ENCODE peak calls at places on chromosomes 16 and 17, in four cellular contexts. J is GM10248, T is transverse colon, N is GM20000. H is an unnamed sample.

GRCh38 chr17:78661092-78661770 is 84.0 kb upstream of the DNAH17 start:
- DNase-seq in N (no peak), J (no peak), T (no peak), H (no peak)

GRCh38 chr17:72950236-72950931 is 142.1 kb downstream of the SLC39A11 start:
- DNase-seq in N (no peak), T (no peak), J (no peak), H (no peak)

GRCh38 chr17:45296003-45296832 is 20.6 kb downstream of the MAP3K14 start:
- DNase-seq in N (peak), T (peak), J (no peak), H (no peak)

GRCh38 chr17:72122002-72122310 is 1.1 kb downstream of the SOX9 start:
- DNase-seq in T (no peak), J (peak), N (peak), H (no peak)

GRCh38 chr16:50235581-50235980 is 30.8 kb upstream of the ADCY7 start:
- DNase-seq in T (no peak), J (no peak), N (no peak), H (no peak)

GRCh38 chr16:3983081-3983520 is 102.6 kb upstream of the CREBBP start:
- DNase-seq in T (peak), J (peak), N (peak), H (no peak)

GRCh38 chr17:16872351-16872751 is 99.6 kb downstream of the TNFRSF13B start:
- DNase-seq in N (no peak), T (no peak), J (no peak), H (no peak)

GRCh38 chr17:41518789-41519449 is at the start of gene KRT15:
- DNase-seq in T (no peak), N (no peak), J (no peak), H (no peak)

GRCh38 chr17:28748852-28749515 is 5.2 kb downstream of the TRAF4 start:
- DNase-seq in T (no peak), N (no peak), J (no peak), H (no peak)

GRCh38 chr17:20706752-20707372 is 127.3 kb downstream of the CDRT15L2 start:
- DNase-seq in J (no peak), T (peak), N (no peak), H (no peak)

GRCh38 chr17:82064433-82065192 is 991 bp downstream of the DUS1L start:
- DNase-seq in T (peak), N (no peak), J (no peak), H (no peak)

GRCh38 chr16:81467072-81467471 is 22.5 kb downstream of the CMIP start:
- DNase-seq in J (no peak), N (no peak), T (no peak), H (no peak)

GRCh38 chr16:49701867-49702494 is 153.9 kb downstream of the ZNF423 start:
- DNase-seq in T (peak), N (no peak), J (no peak), H (no peak)

GRCh38 chr17:3723556-3724372 is at the start of gene HASPIN:
- DNase-seq in N (peak), J (peak), T (peak), H (no peak)

GRCh38 chr16:66224186-66224585 is 142.3 kb upstream of the CDH5 start:
- DNase-seq in J (no peak), T (no peak), N (no peak), H (no peak)

GRCh38 chr16:86142801-86143236 is 243.9 kb downstream of the IRF8 start:
- DNase-seq in T (no peak), N (no peak), J (no peak), H (no peak)

GRCh38 chr17:48483004-48483403 is 47.8 kb downstream of the HOXB1 start:
- DNase-seq in T (no peak), N (no peak), J (no peak), H (no peak)

GRCh38 chr17:21377821-21378396 is 1.8 kb downstream of the KCNJ12 start:
- DNase-seq in N (no peak), J (no peak), T (no peak), H (no peak)

GRCh38 chr16:7405166-7405565 is 72.5 kb downstream of the RBFOX1 start:
- DNase-seq in T (no peak), J (no peak), N (no peak), H (no peak)

GRCh38 chr17:10875411-10875810 is 37.5 kb upstream of the PIRT start:
- DNase-seq in T (no peak), J (peak), N (peak), H (no peak)

GRCh38 chr17:64779344-64780095 is 117.4 kb upstream of the SMURF2 start:
- DNase-seq in T (peak), J (no peak), N (peak), H (no peak)

GRCh38 chr17:50177983-50178834 is 12.4 kb downstream of the SGCA start:
- DNase-seq in J (peak), T (peak), N (peak), H (no peak)

GRCh38 chr17:35988164-35988563 is 1.6 kb upstream of the CCL14 start:
- DNase-seq in J (no peak), T (no peak), N (no peak), H (no peak)

GRCh38 chr16:51522902-51523301 is 371.8 kb upstream of the SALL1 start:
- DNase-seq in T (no peak), N (no peak), J (no peak), H (no peak)

GRCh38 chr16:72425571-72426341 is 253.8 kb upstream of the PMFBP1 start:
- DNase-seq in N (no peak), T (no peak), J (no peak), H (no peak)

GRCh38 chr16:2785101-2785991 is 2.0 kb downstream of the PRSS33 start:
- DNase-seq in J (no peak), N (no peak), T (peak), H (no peak)

GRCh38 chr17:32870969-32871368 is 6.0 kb downstream of the MYO1D start:
- DNase-seq in J (no peak), N (no peak), T (no peak), H (no peak)

GRCh38 chr17:81576621-81577277 is 24.6 kb upstream of the FAAP100 start:
- DNase-seq in J (no peak), N (no peak), T (no peak), H (no peak)

GRCh38 chr17:3400008-3400407 is 1.8 kb upstream of the OR1E1 start:
- DNase-seq in N (no peak), T (no peak), J (no peak), H (no peak)

GRCh38 chr17:51734462-51734861 is 424.1 kb downstream of the CA10 start:
- DNase-seq in N (peak), T (no peak), J (peak), H (no peak)

DNA sequence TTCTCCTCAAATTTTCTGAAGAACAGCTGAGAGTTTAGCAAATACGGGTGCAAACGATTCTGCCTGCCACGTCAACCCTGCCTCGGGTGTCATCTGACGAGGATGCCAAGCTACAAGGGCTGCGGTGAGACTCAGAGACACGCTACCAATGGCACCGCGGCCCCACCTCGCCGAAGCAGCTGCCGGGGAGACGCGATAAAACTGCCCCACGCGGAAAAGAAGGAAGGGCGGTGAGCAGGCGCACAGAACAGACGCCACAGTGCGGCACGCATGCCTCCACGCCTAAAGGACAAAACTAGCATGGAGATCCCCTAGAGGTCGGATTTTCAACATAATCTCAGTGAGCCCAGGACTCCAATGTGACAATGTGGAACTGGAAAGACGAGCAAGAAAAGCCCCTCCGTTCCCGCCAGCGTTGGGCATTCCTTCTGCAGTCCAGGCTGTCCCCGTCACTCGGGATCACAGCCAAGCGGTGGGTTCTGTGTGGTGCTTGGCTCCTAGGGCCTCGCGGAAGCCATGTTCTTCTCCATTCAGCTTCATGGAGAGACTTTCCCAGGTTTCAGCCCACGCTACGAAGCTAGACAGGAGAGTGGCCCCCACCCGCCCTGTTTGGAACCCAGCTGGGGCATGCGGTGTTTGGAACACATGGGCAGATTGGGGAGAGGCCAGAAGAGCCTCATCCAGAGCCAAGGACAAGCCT is 5.9 kb downstream of the LMF1 start:
- DNase-seq in T (peak), J (no peak), N (no peak), H (no peak)
- TF ChIP-seq CTCF in T (no peak), J (no peak), N (no peak), H (no peak)

DNA sequence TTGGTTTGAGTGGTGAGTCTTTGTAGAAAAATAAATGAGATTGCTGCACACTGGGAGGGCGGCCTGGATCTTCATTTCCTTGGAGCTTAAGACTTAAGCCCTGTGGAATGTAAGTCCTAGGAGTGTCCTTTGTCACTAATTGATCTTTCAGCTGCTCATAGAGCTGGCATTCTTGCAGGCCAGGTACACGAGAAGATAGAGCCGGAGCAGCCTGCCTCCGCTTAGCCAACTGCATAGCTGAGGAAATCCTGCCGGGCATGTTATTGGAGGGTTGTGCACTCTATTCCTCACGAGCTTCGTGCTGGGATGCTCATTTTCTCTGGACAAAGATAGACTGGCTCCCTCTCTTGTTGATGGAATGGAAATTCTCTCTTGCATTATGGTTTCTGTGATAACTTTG is 76.8 kb downstream of the RPA1 start:
- DNase-seq in N (no peak), J (no peak), T (no peak), H (no peak)
- TF ChIP-seq CTCF in N (no peak), J (no peak), T (no peak), H (no peak)

GRCh38 chr17:66841328-66841727 is 6.4 kb downstream of the CACNG5 start:
- DNase-seq in N (no peak), T (no peak), J (no peak), H (no peak)
- TF ChIP-seq CTCF in N (no peak), T (no peak), J (no peak), H (no peak)

DNA sequence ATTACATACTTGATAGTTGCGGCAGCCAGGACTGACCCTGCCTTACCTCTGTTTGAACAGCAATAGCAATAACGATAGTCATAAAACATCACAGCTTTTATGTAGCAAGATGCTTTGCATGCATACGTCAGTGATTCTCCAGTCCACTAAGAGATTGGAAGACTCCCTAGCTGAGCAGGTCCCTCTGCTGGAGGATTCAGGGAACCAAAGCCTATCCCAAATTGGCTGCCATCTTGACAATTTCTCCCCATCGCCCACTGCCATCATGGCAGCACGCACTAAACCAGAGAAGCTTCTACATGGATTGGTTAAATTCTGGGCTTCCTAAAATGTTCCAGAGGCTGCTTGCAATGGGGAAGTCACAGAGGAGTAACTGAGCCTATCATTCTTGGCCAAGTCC is 360.6 kb upstream of the XYLT1 start:
- DNase-seq in T (no peak), N (no peak), J (no peak), H (no peak)
- TF ChIP-seq CTCF in T (peak), N (no peak), J (no peak), H (peak)

GRCh38 chr16:79599837-79600635 is 501 bp downstream of the MAF start:
- DNase-seq in J (no peak), T (no peak), N (peak), H (no peak)

GRCh38 chr16:79597277-79597676 is 3.3 kb downstream of the MAF start:
- DNase-seq in N (no peak), T (no peak), J (no peak), H (no peak)

GRCh38 chr16:79599256-79599836 is 1.2 kb downstream of the MAF start:
- DNase-seq in J (peak), N (peak), T (no peak), H (no peak)

GRCh38 chr16:79597775-79598174 is 2.8 kb downstream of the MAF start:
- DNase-seq in J (no peak), T (no peak), N (no peak), H (no peak)

DNA sequence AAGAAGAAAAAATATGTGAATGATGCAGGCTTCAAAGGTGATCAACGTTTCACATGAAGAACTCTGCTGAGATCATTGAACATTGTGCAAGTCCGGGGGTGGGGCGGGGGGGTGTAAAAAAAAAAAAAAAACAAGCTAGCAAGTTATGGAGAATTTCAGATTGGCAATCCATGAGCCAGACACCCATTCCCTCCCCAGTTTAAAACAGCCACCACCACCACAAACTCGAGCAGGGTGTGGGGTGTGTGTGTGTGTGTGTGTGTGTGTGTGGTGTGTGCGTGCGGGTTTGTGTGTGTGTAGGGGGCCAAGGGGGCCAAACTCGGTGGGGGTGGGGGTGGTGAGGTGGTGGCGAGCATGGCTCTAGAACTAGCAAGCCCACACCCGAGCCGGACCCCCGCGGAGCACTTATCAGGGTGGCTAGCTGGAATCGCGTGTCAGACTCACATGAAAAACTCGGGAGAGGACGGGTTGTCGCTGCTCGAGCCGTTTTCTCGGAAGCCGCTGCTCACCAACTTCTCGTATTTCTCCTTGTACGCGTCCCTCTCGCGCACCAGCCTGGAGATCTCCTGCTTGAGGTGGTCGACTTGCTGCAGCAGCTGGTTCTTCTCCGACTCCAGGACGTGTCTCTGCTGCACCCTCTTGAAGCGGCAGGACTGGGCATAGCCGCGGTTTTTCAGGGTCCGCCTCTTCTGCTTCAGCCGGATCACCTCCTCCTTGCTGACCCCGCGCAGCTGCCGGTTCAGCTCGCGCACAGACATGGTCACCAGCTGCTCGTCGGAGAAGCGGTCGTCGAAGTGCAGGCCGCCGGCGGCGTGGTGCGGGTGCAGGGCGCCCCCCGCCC is 2.0 kb downstream of the MAF start:
- DNase-seq in J (no peak), T (peak), N (no peak), H (no peak)
- TF ChIP-seq CTCF in J (no peak), T (no peak), N (no peak), H (no peak)

DNA sequence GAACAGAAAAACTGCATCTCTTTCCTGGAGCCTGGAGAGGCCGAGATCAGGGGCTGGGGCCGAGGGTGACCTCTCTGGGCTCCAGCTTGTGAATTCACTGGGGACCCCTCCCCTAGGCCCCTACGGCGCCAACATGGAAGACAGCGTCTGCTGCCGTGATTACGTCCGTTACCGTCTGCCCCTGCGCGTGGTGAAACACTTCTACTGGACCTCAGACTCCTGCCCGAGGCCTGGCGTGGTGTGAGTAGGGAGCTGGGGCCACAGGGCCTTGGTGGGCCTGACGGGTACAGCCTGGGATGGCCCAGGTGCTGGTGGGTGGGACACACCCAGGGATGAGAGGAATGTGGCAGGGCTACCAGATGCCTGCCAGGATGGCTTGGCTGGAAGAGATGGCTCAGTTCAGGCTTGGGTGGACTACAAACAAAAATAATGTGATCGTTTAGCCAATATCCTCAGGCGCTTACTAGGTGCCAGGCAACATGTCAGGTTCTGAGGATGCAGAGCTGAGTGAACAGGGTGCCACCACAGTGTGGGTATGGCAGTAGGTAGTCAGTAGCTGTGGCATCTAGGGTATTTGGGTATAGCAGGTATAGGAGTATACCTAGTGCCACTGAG is 1.8 kb downstream of the CCL22 start:
- DNase-seq in J (no peak), N (no peak), T (no peak), H (no peak)
- TF ChIP-seq CTCF in J (no peak), N (no peak), T (no peak), H (no peak)

GRCh38 chr16:1150511-1150982 is 2.4 kb upstream of the CACNA1H start:
- DNase-seq in N (no peak), J (no peak), T (no peak), H (no peak)
- TF ChIP-seq CTCF in N (no peak), J (no peak), T (no peak), H (no peak)

DNA sequence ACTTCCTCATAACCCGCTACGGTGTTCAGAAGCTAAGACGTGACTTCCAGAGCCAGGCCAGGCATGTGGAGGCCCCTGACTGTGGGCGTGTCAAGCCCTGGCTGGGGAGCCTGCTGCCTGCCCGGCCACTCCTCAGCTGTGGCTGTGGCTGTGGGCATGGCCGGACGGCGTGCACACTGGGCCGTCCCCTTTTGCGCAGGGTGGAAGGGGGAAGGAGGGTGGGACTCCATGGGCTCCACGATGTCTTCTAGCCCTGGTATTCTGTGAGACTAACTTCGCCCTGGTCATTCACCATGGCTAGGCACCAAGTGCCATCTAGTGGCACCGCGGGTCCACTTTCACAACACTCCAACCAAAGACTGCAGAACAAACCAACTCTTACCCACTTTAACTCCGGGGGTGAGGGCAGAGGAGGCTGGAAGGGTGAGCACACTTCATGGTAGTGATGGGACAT is 67.9 kb downstream of the N4BP1 start:
- DNase-seq in T (peak), J (no peak), N (no peak), H (no peak)
- TF ChIP-seq CTCF in T (peak), J (peak), N (peak), H (peak)

GRCh38 chr16:68083861-68084503 is 1.2 kb upstream of the NFATC3 start:
- DNase-seq in J (no peak), N (no peak), T (no peak), H (no peak)
- TF ChIP-seq CTCF in J (no peak), N (no peak), T (no peak), H (no peak)

DNA sequence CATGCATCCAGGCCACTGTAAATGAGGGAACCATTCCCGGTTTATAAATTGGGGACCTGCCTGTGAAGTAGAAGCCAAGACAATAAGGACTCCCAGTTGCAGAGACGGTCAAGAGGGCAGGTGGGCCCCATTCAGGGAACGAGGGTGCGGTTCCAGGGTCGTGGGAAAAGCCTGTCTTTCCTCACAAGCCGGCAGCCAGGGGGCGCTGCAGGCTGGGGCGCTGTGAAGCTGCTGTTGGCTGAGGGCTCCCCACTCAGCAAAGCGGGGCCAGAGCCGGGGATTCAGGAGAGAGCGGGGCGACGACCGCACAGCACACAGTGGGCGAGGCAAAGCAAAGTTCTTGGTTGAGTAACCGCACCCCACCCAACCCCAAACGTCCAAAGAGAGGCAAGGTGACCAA is 24.9 kb downstream of the CDRT15 start:
- DNase-seq in T (no peak), J (peak), N (peak), H (no peak)
- TF ChIP-seq CTCF in T (no peak), J (peak), N (peak), H (peak)

H was measured in AG04449.